ENCODE peak calls at places on chromosomes 3 and 15, in five cellular contexts. B is activated naive CD4-positive, alpha-beta T cell; V is Peyer's patch; A is PC-3; G is AG08396. L is an unnamed sample.

GRCh38 chr3:117439812-117440211 is 730.2 kb downstream of the TUSC7 start:
- DNase-seq in G (peak; percentile 17), B (no peak), V (no peak), A (peak; percentile 6), L (peak; percentile 22)

GRCh38 chr15:33675246-33675645 is 293.1 kb upstream of the CHRM5 start:
- DNase-seq in A (peak; percentile 68), G (no peak), B (no peak), V (no peak), L (peak; percentile 28)

GRCh38 chr3:58271901-58272501 is 34.0 kb upstream of the RPP14 start:
- DNase-seq in G (peak; percentile 91), A (peak; percentile 82), V (no peak), B (no peak), L (peak; percentile 92)

GRCh38 chr3:99211309-99211708 is 309.8 kb upstream of the DCBLD2 start:
- DNase-seq in G (no peak), A (no peak), B (no peak), V (no peak), L (no peak)

GRCh38 chr3:16243706-16244490 is 20.8 kb downstream of the DPH3 start:
- DNase-seq in A (peak; percentile 79), V (no peak), G (no peak), B (no peak), L (peak; percentile 19)

GRCh38 chr3:173743111-173743510 is 345.6 kb downstream of the NLGN1 start:
- DNase-seq in B (no peak), V (no peak), A (no peak), G (no peak), L (no peak)

GRCh38 chr3:107441617-107442016 is 64.4 kb downstream of the CCDC54 start:
- DNase-seq in V (no peak), G (no peak), B (no peak), A (peak; percentile 13), L (no peak)

GRCh38 chr15:45871121-45871855 is 236.5 kb downstream of the SQOR start:
- DNase-seq in B (no peak), A (peak; percentile 76), G (no peak), V (no peak), L (no peak)

GRCh38 chr15:55991841-55992768 is 1.3 kb downstream of the NEDD4 start:
- DNase-seq in B (no peak), A (no peak), V (peak; percentile 77), G (no peak), L (no peak)

GRCh38 chr3:118380576-118380975 is 654.1 kb downstream of the IGSF11 start:
- DNase-seq in A (no peak), V (no peak), G (no peak), B (no peak), L (no peak)

GRCh38 chr3:190166948-190167347 is 46.3 kb upstream of the P3H2 start:
- DNase-seq in V (no peak), G (no peak), B (no peak), A (no peak), L (no peak)

GRCh38 chr3:61522629-61523028 is 38.7 kb upstream of the PTPRG start:
- DNase-seq in V (no peak), G (no peak), A (no peak), B (no peak), L (no peak)

GRCh38 chr15:37148714-37149113 is 48.4 kb upstream of the MEIS2 start:
- DNase-seq in V (no peak), A (no peak), G (no peak), B (no peak), L (no peak)

GRCh38 chr3:114558271-114558670 is 264.4 kb downstream of the TIGIT start:
- DNase-seq in V (no peak), G (no peak), B (no peak), A (no peak), L (no peak)

L was measured in AG20443.